ENCODE peak calls at places on chromosomes 5 and 9, in six cellular contexts. X is hepatocyte, B is GM23338, A is BE2C, E is adipocyte, U is mucosa of descending colon. S is an unnamed sample. For H3K4me1, the result is how much of the 10 kb centered on the place peaks cover.

GRCh38 chr9:127640908-127641545 is 28.9 kb downstream of the STXBP1 start:
- DNase-seq in X (no peak), B (no peak), A (no peak), E (no peak), U (no peak), S (no peak)

GRCh38 chr9:129624168-129624759 is 1.7 kb upstream of the NTMT1 start:
- DNase-seq in X (peak), B (peak), A (peak), E (peak), U (peak), S (peak)

GRCh38 chr5:150410524-150411244 is 2.0 kb downstream of the CD74 start:
- DNase-seq in X (peak), B (peak), A (peak), E (peak), U (peak), S (no peak)

GRCh38 chr5:5979761-5980570 is 398.4 kb downstream of the MED10 start:
- DNase-seq in X (no peak), B (no peak), A (no peak), E (no peak), U (no peak), S (no peak)

GRCh38 chr9:123316053-123316718 is 39.8 kb upstream of the CRB2 start:
- DNase-seq in X (no peak), B (no peak), A (no peak), E (no peak), U (no peak), S (no peak)

GRCh38 chr9:17863213-17863883 is 284.5 kb downstream of the SH3GL2 start:
- DNase-seq in X (no peak), B (no peak), A (no peak), E (no peak), U (no peak), S (no peak)

GRCh38 chr5:117682416-117682815 is 1107.8 kb upstream of the SEMA6A start:
- DNase-seq in X (no peak), B (no peak), A (no peak), E (peak), U (no peak), S (peak)

GRCh38 chr9:79609468-79610018 is 37.8 kb downstream of the TLE4 start:
- DNase-seq in X (no peak), B (no peak), A (peak), E (no peak), U (no peak), S (no peak)

GRCh38 chr5:79974896-79975295 is 16.2 kb downstream of the MTX3 start:
- DNase-seq in X (no peak), B (no peak), A (no peak), E (peak), U (no peak), S (peak)

GRCh38 chr9:80504525-80505235 is 932.9 kb downstream of the TLE4 start:
- DNase-seq in X (no peak), B (no peak), A (no peak), E (peak), U (no peak), S (no peak)

GRCh38 chr9:89149726-89150125 is 28.9 kb downstream of the SHC3 start:
- DNase-seq in X (no peak), B (no peak), A (no peak), E (peak), U (no peak), S (no peak)

GRCh38 chr9:35627575-35627974 is 9.4 kb upstream of the CD72 start:
- DNase-seq in X (no peak), B (no peak), A (no peak), E (no peak), U (no peak), S (no peak)

GRCh38 chr9:38367898-38368297 is 24.6 kb upstream of the ALDH1B1 start:
- DNase-seq in X (no peak), B (no peak), A (no peak), E (no peak), U (no peak), S (no peak)

GRCh38 chr9:120735415-120736126 is 21.3 kb upstream of the MEGF9 start:
- DNase-seq in X (peak), B (no peak), A (no peak), E (peak), U (no peak), S (no peak)

GRCh38 chr9:3865373-3865772 is 339.6 kb upstream of the RFX3 start:
- DNase-seq in X (no peak), B (no peak), A (no peak), E (peak), U (no peak), S (no peak)

GRCh38 chr5:173781826-173782670 is 106.1 kb upstream of the CPEB4 start:
- DNase-seq in X (peak), B (no peak), A (peak), E (peak), U (peak), S (peak)

GRCh38 chr5:173780356-173781234 is 107.6 kb upstream of the CPEB4 start:
- DNase-seq in X (no peak), B (no peak), A (no peak), E (no peak), U (no peak), S (no peak)

GRCh38 chr5:173778784-173779304 is 109.3 kb upstream of the CPEB4 start:
- DNase-seq in X (no peak), B (no peak), A (no peak), E (no peak), U (no peak), S (no peak)

GRCh38 chr5:173782671-173783101 is 105.5 kb upstream of the CPEB4 start:
- DNase-seq in X (no peak), B (no peak), A (no peak), E (no peak), U (no peak), S (no peak)

GRCh38 chr5:173781432-173781825 is 106.7 kb upstream of the CPEB4 start:
- DNase-seq in X (no peak), B (no peak), A (no peak), E (peak), U (no peak), S (no peak)
- H3K4me1 ChIP-seq in X (under half), B (under half), A (under half), E (under half), U (under half), S (under half)

GRCh38 chr5:54703568-54704255 is 186.2 kb downstream of the SNX18 start:
- DNase-seq in X (no peak), B (no peak), A (no peak), E (no peak), U (no peak), S (no peak)

GRCh38 chr5:54704825-54705224 is 187.3 kb downstream of the SNX18 start:
- DNase-seq in X (no peak), B (no peak), A (no peak), E (no peak), U (no peak), S (no peak)

GRCh38 chr5:54702470-54702869 is 184.9 kb downstream of the SNX18 start:
- DNase-seq in X (no peak), B (no peak), A (no peak), E (no peak), U (no peak), S (no peak)

GRCh38 chr5:54704341-54704740 is 186.8 kb downstream of the SNX18 start:
- DNase-seq in X (no peak), B (no peak), A (no peak), E (no peak), U (no peak), S (no peak)

DNA sequence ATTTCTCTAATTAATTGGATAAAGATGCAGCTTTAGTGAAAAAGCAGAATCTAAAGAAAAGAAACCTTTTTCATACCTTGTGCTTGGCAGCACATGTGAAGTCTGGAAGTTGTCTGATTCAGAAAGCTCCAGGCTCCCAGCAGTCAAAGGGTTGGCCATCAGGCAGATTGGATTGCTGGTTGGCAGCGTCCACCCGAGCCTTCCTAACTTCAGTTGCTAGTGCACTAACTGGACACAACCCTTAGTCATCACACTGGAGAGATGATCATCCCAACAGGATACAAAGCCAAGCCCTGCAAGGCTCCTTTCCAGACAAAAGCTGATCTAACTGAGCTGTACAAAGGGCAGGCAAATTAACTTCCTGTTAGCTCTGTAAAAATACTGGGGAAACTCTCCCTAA is 185.5 kb downstream of the SNX18 start:
- DNase-seq in X (no peak), B (no peak), A (no peak), E (peak), U (no peak), S (no peak)
- H3K4me1 ChIP-seq in X (under half), B (under half), A (under half), E (under half), U (under half), S (under half)

GRCh38 chr5:68220914-68221313 is 5.4 kb downstream of the PIK3R1 start:
- DNase-seq in X (no peak), B (no peak), A (no peak), E (no peak), U (no peak), S (no peak)

GRCh38 chr5:68221488-68221887 is 5.9 kb downstream of the PIK3R1 start:
- DNase-seq in X (no peak), B (no peak), A (no peak), E (no peak), U (no peak), S (no peak)

GRCh38 chr5:68220260-68220659 is 4.7 kb downstream of the PIK3R1 start:
- DNase-seq in X (no peak), B (no peak), A (no peak), E (no peak), U (no peak), S (no peak)

GRCh38 chr5:68222824-68223354 is 7.3 kb downstream of the PIK3R1 start:
- DNase-seq in X (no peak), B (no peak), A (no peak), E (no peak), U (no peak), S (no peak)

DNA sequence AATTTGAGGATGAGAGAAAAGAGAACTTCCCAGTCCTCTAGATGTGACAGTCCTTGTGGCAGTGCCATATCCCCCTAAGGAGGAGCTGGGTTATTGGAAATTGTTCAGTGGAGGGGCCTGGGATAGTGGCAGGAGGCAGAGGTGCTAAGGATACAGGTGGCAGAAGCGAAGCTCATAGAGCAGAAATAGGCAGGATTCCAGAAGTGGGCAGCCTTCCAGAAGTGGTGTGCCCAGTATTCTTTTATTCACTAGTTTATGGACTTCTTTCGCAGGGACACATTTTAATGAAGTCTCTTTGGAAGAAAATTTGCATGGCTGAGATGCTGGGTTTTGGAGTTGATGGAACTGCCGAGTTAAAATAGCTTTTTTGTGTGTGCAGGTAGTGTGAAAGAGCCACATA is 6.8 kb downstream of the PIK3R1 start:
- DNase-seq in X (no peak), B (no peak), A (no peak), E (no peak), U (no peak), S (no peak)
- H3K4me1 ChIP-seq in X (half or more), B (under half), A (under half), E (half or more), U (half or more), S (under half)

DNA sequence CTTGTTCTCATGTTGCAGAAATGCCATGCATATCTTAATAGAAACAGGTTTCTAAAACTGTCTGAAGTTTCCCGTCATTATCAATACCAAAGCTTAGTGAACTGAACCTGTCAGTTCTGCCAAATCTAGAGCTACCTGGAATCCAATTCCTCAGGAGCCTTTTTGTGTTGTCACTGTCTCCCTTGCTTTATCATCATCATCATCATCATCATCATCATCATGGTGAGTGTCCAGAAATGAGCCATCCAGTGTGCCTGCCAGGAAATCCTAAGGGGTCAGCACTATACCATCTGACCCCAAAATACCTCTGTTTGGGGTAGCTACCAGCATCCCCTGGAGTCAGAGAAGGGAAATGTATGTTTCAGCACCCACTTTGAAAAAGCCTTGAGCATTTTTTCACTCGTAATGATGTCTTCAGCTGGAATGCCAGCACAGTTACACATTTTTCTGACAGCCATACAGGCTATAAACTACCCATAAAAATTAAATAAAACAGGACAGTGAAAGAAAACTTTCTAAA is 150.3 kb downstream of the NR2F1-AS1 start:
- DNase-seq in X (no peak), B (no peak), A (no peak), E (no peak), U (no peak), S (no peak)
- H3K4me1 ChIP-seq in X (under half), B (under half), A (under half), E (under half), U (under half), S (under half)

GRCh38 chr5:176680226-176680563 is 32.9 kb downstream of the TSPAN17 start:
- DNase-seq in X (no peak), B (peak), A (no peak), E (no peak), U (no peak), S (no peak)

GRCh38 chr5:176685010-176685409 is 37.7 kb downstream of the TSPAN17 start:
- DNase-seq in X (no peak), B (no peak), A (no peak), E (no peak), U (no peak), S (no peak)

GRCh38 chr5:176678584-176678983 is 31.3 kb downstream of the TSPAN17 start:
- DNase-seq in X (no peak), B (no peak), A (no peak), E (no peak), U (no peak), S (no peak)

GRCh38 chr5:176679365-176680225 is 32.3 kb downstream of the TSPAN17 start:
- DNase-seq in X (no peak), B (peak), A (no peak), E (no peak), U (no peak), S (no peak)

DNA sequence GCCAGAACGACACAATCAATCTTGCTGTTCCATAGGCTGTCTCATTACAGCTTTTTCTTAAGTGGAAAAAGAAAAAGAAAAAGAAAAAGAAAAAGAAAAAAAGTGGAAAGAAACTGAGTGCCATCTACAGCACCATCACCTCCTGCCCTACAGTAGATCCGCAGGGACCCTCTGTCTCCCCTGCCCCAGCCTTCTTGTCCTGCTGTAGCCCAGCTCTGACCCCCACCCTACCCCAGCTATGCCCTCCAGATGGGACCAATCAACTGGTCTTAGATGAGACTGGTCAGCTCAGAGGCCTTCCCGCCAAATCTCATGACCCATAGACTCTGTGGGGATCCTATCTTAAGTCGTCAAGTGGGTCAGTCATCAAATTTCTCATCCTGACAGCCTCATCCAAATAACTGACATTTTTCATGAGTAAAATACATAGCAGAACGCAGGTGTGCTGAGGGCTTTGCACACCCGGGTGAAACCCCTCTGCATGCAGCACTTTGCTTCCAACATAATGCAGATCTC is 34.8 kb downstream of the TSPAN17 start:
- DNase-seq in X (no peak), B (no peak), A (no peak), E (no peak), U (no peak), S (no peak)
- H3K4me1 ChIP-seq in X (under half), B (under half), A (under half), E (under half), U (under half), S (under half)

GRCh38 chr5:88826959-88827585 is 55.9 kb downstream of the MEF2C start:
- DNase-seq in X (peak), B (peak), A (no peak), E (peak), U (peak), S (no peak)
- H3K4me1 ChIP-seq in X (under half), B (under half), A (under half), E (under half), U (under half), S (under half)

GRCh38 chr9:130844028-130844427 is 9.0 kb downstream of the ABL1 start:
- DNase-seq in X (no peak), B (no peak), A (no peak), E (no peak), U (no peak), S (no peak)
- H3K4me1 ChIP-seq in X (half or more), B (half or more), A (under half), E (half or more), U (under half), S (under half)

S was measured in SJCRH30.